ENCODE peak calls at places on chromosome 4, in five cellular contexts. Q is posterior cingulate gyrus, V is head of caudate nucleus, E is hepatic stellate cell, C is adrenal gland. Z is an unnamed sample.

GRCh38 chr4:117623321-117623720 is 411.0 kb upstream of the NDST3 start:
- DNase-seq in Q (no peak), V (no peak), E (no peak), C (no peak), Z (no peak)

GRCh38 chr4:185171373-185172071 is 28.5 kb downstream of the SLC25A4 start:
- DNase-seq in Q (no peak), V (no peak), E (no peak), C (no peak), Z (no peak)

GRCh38 chr4:1204828-1205591 is 32.6 kb upstream of the SPON2 start:
- DNase-seq in Q (peak), V (no peak), E (no peak), C (peak), Z (no peak)

GRCh38 chr4:143514432-143514831 is 930 bp downstream of the SMARCA5 start:
- DNase-seq in Q (peak), V (peak), E (peak), C (peak), Z (peak)

GRCh38 chr4:11475871-11476270 is 47.2 kb upstream of the HS3ST1 start:
- DNase-seq in Q (no peak), V (no peak), E (no peak), C (no peak), Z (no peak)

GRCh38 chr4:58776627-58777026 is 1666.4 kb upstream of the IGFBP7 start:
- DNase-seq in Q (no peak), V (no peak), E (no peak), C (no peak), Z (no peak)

GRCh38 chr4:40516651-40517050 is 113.0 kb downstream of the RBM47 start:
- DNase-seq in Q (no peak), V (no peak), E (no peak), C (no peak), Z (no peak)

GRCh38 chr4:7021930-7022658 is 21.1 kb upstream of the TADA2B start:
- DNase-seq in Q (no peak), V (no peak), E (peak), C (peak), Z (no peak)